ENCODE peak calls at places on chromosomes 3 and 15, in six cellular contexts. C is NT2/D1, D is H9, S is K562, R is mesenchymal stem cell, P is neuronal stem cell. F is an unnamed sample. For H3K27me3, the result is how much of the 10 kb centered on the place peaks cover.

GRCh38 chr3:22475665-22476064 is 724.7 kb upstream of the ZNF385D start:
- DNase-seq in C (no peak), D (no peak), S (no peak), R (no peak), P (no peak), F (no peak)

GRCh38 chr15:94263341-94264273 is 32.2 kb downstream of the MCTP2 start:
- DNase-seq in C (no peak), D (no peak), S (no peak), R (peak), P (no peak), F (no peak)

GRCh38 chr3:67113802-67114407 is 115.8 kb downstream of the KBTBD8 start:
- DNase-seq in C (peak), D (peak), S (peak), R (peak), P (peak), F (peak)

GRCh38 chr3:190101320-190102117 is 19.2 kb downstream of the P3H2 start:
- DNase-seq in C (no peak), D (no peak), S (no peak), R (peak), P (no peak), F (no peak)

GRCh38 chr3:9091811-9092210 is 128.5 kb upstream of the RAD18 start:
- DNase-seq in C (no peak), D (no peak), S (no peak), R (no peak), P (no peak), F (no peak)

GRCh38 chr3:161695811-161696210 is 199.2 kb downstream of the OTOL1 start:
- DNase-seq in C (no peak), D (no peak), S (no peak), R (no peak), P (no peak), F (no peak)

GRCh38 chr3:25783661-25784512 is 644 bp upstream of the NGLY1 start:
- DNase-seq in C (peak), D (peak), S (peak), R (peak), P (peak), F (peak)

GRCh38 chr3:14823910-14824629 is 5.3 kb downstream of the FGD5 start:
- DNase-seq in C (no peak), D (no peak), S (no peak), R (no peak), P (no peak), F (no peak)

GRCh38 chr3:8348076-8348475 is 153.5 kb upstream of the LMCD1 start:
- DNase-seq in C (no peak), D (no peak), S (no peak), R (no peak), P (no peak), F (no peak)

GRCh38 chr3:73134034-73134433 is 72.6 kb downstream of the EBLN2 start:
- DNase-seq in C (no peak), D (no peak), S (no peak), R (no peak), P (no peak), F (no peak)

GRCh38 chr3:129213238-129213637 is 29.5 kb upstream of the CNBP start:
- DNase-seq in C (no peak), D (no peak), S (no peak), R (no peak), P (no peak), F (no peak)

GRCh38 chr15:90165659-90166489 is 35.3 kb upstream of the SEMA4B start:
- DNase-seq in C (no peak), D (peak), S (peak), R (peak), P (no peak), F (peak)

GRCh38 chr3:168249539-168250414 is 154.1 kb upstream of the GOLIM4 start:
- DNase-seq in C (peak), D (peak), S (peak), R (peak), P (peak), F (peak)

GRCh38 chr3:135982404-135982761 is 16.9 kb downstream of the PPP2R3A start:
- DNase-seq in C (no peak), D (no peak), S (no peak), R (no peak), P (no peak), F (no peak)

GRCh38 chr3:37819591-37819990 is 42.1 kb upstream of the CTDSPL start:
- DNase-seq in C (no peak), D (no peak), S (peak), R (peak), P (no peak), F (no peak)

GRCh38 chr15:86115138-86115801 is 35.6 kb downstream of the AGBL1 start:
- DNase-seq in C (no peak), D (no peak), S (no peak), R (peak), P (no peak), F (no peak)

GRCh38 chr15:39361497-39361896 is 219.4 kb upstream of the THBS1 start:
- DNase-seq in C (no peak), D (no peak), S (no peak), R (no peak), P (no peak), F (no peak)

GRCh38 chr3:156304406-156304805 is 184.0 kb downstream of the KCNAB1 start:
- DNase-seq in C (no peak), D (no peak), S (no peak), R (peak), P (no peak), F (no peak)

GRCh38 chr15:69293741-69294615 is 4.7 kb upstream of the PAQR5 start:
- DNase-seq in C (no peak), D (no peak), S (no peak), R (no peak), P (no peak), F (no peak)

GRCh38 chr3:29285356-29286070 is 4.6 kb downstream of the RBMS3 start:
- DNase-seq in C (no peak), D (no peak), S (no peak), R (peak), P (no peak), F (no peak)

GRCh38 chr15:20341901-20342605 is 199.5 kb downstream of the GOLGA6L6 start:
- DNase-seq in C (no peak), D (peak), S (no peak), R (no peak), P (no peak), F (no peak)

GRCh38 chr3:65978116-65978515 is 60.6 kb downstream of the MAGI1 start:
- DNase-seq in C (no peak), D (no peak), S (no peak), R (no peak), P (no peak), F (no peak)

GRCh38 chr3:46571684-46572083 is 5.6 kb upstream of the LRRC2 start:
- DNase-seq in C (no peak), D (no peak), S (no peak), R (no peak), P (no peak), F (no peak)

GRCh38 chr3:177563381-177563780 is 366.1 kb upstream of the TBL1XR1 start:
- DNase-seq in C (no peak), D (no peak), S (no peak), R (no peak), P (no peak), F (no peak)

GRCh38 chr15:38589502-38589901 is 24.9 kb upstream of the RASGRP1 start:
- DNase-seq in C (no peak), D (no peak), S (peak), R (peak), P (no peak), F (no peak)

GRCh38 chr3:154050216-154050615 is 71.0 kb upstream of the ARHGEF26 start:
- DNase-seq in C (no peak), D (no peak), S (no peak), R (no peak), P (no peak), F (no peak)

GRCh38 chr3:51937611-51938450 is 3.9 kb downstream of the RRP9 start:
- DNase-seq in C (no peak), D (no peak), S (no peak), R (no peak), P (no peak), F (no peak)

GRCh38 chr15:28098360-28098765 is 752 bp downstream of the OCA2 start:
- DNase-seq in C (no peak), D (no peak), S (no peak), R (no peak), P (no peak), F (no peak)
- H3K27me3 ChIP-seq in C (half or more), D (half or more), S (under half), R (under half), P (half or more), F (under half)

GRCh38 chr3:49553320-49553689 is 972 bp upstream of the BSN start:
- DNase-seq in C (no peak), D (no peak), S (no peak), R (peak), P (no peak), F (no peak)
- H3K9ac ChIP-seq in C (peak), D (no peak), S (peak), R (peak), P (no peak), F (no peak)

GRCh38 chr3:10709110-10709781 is 106.8 kb upstream of the SLC6A11 start:
- DNase-seq in C (no peak), D (no peak), S (no peak), R (no peak), P (no peak), F (no peak)
- H3K27me3 ChIP-seq in C (under half), D (under half), S (under half), R (half or more), P (half or more), F (under half)

GRCh38 chr3:58473275-58473674 is 18.6 kb upstream of the KCTD6 start:
- DNase-seq in C (no peak), D (no peak), S (no peak), R (no peak), P (no peak), F (no peak)

GRCh38 chr3:58474348-58474911 is 17.5 kb upstream of the KCTD6 start:
- DNase-seq in C (no peak), D (no peak), S (no peak), R (no peak), P (no peak), F (no peak)

GRCh38 chr3:58469096-58469495 is 22.8 kb upstream of the KCTD6 start:
- DNase-seq in C (no peak), D (no peak), S (no peak), R (peak), P (no peak), F (no peak)

GRCh38 chr3:58470363-58471024 is 21.4 kb upstream of the KCTD6 start:
- DNase-seq in C (no peak), D (no peak), S (no peak), R (no peak), P (no peak), F (peak)

GRCh38 chr3:58471025-58471887 is 20.6 kb upstream of the KCTD6 start:
- DNase-seq in C (no peak), D (no peak), S (peak), R (peak), P (no peak), F (peak)
- H3K9ac ChIP-seq in C (no peak), D (no peak), S (no peak), R (no peak), P (no peak), F (peak)

GRCh38 chr3:100032262-100032661 is 82.0 kb downstream of the FILIP1L start:
- DNase-seq in C (no peak), D (no peak), S (no peak), R (peak), P (no peak), F (no peak)
- H3K27me3 ChIP-seq in C (under half), D (under half), S (under half), R (under half), P (under half), F (under half)

GRCh38 chr3:140842984-140843649 is 98.5 kb upstream of the SLC25A36 start:
- DNase-seq in C (no peak), D (no peak), S (no peak), R (no peak), P (no peak), F (no peak)
- H3K9ac ChIP-seq in C (no peak), D (no peak), S (no peak), R (no peak), P (no peak), F (no peak)

GRCh38 chr3:118966700-118967099 is 67.9 kb downstream of the IGSF11 start:
- DNase-seq in C (no peak), D (no peak), S (no peak), R (no peak), P (peak), F (no peak)

GRCh38 chr3:118968111-118968510 is 66.5 kb downstream of the IGSF11 start:
- DNase-seq in C (peak), D (no peak), S (no peak), R (no peak), P (no peak), F (no peak)

GRCh38 chr3:118960876-118961275 is 73.8 kb downstream of the IGSF11 start:
- DNase-seq in C (no peak), D (no peak), S (peak), R (no peak), P (no peak), F (no peak)

GRCh38 chr3:118968640-118969039 is 66.0 kb downstream of the IGSF11 start:
- DNase-seq in C (no peak), D (no peak), S (no peak), R (no peak), P (no peak), F (no peak)

DNA sequence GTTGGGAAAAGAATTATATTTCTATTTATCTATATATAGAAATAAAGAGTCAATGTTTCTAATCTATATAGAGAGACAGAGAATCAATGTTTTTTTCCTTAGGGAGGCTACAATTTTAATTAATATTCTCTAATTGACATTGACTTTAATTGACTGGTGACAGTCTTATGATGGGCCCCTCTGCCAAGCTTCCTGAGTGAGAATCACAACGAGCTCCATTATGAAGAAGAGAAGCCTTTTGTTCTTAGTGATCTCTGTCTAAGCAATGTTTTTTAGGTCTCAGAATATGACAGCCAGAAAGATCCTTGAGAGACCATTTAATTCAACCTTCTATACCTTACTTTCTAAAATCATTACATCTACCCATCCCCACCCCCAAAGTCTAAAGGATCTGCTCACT is 70.9 kb downstream of the IGSF11 start:
- DNase-seq in C (no peak), D (no peak), S (no peak), R (no peak), P (no peak), F (no peak)
- H3K27me3 ChIP-seq in C (under half), D (under half), S (under half), R (under half), P (under half), F (under half)

F was measured in colonic mucosa.